ENCODE peak calls at places on chromosomes 6 and 20, in four cellular contexts. R, N, J and D are unnamed samples.

GRCh38 chr20:25083773-25084615 is 2.1 kb upstream of the VSX1 start:
- DNase-seq in N (peak; percentile 8), J (no peak), R (no peak), D (peak; percentile 80)

GRCh38 chr20:38751360-38751976 is 3.2 kb downstream of the ACTR5 start:
- DNase-seq in J (no peak), N (peak; percentile 46), R (peak; percentile 66), D (peak; percentile 17)

GRCh38 chr6:35624341-35625070 is 64.2 kb downstream of the FKBP5 start:
- DNase-seq in J (no peak), R (peak; percentile 27), N (peak; percentile 56), D (no peak)

GRCh38 chr6:25418463-25419052 is 139.4 kb downstream of the CARMIL1 start:
- DNase-seq in R (peak; percentile 17), J (no peak), N (peak; percentile 47), D (no peak)

GRCh38 chr6:97674802-97675201 is 391.8 kb upstream of the MMS22L start:
- DNase-seq in J (no peak), N (no peak), R (no peak), D (no peak)

GRCh38 chr20:64188682-64189529 is 24.7 kb downstream of the MYT1 start:
- DNase-seq in R (peak; percentile 25), J (no peak), N (peak; percentile 15), D (peak; percentile 49)

GRCh38 chr20:23622839-23623343 is 14.9 kb downstream of the CST3 start:
- DNase-seq in J (no peak), N (peak; percentile 90), R (peak; percentile 95), D (no peak)

GRCh38 chr6:139686308-139686707 is 311.9 kb upstream of the CITED2 start:
- DNase-seq in N (peak; percentile 32), R (peak; percentile 52), J (no peak), D (no peak)